ENCODE peak calls at places on chromosome 10, in four cellular contexts. One of them, this sample, is unnamed.

GRCh38 chr10:131972474-131973071 is 9.2 kb downstream of the BNIP3 start:
- DNase-seq in AG04450: no peak
- DNase-seq in uterus: peak
- DNase-seq in body of pancreas: peak
- DNase-seq in this sample: peak

GRCh38 chr10:91614254-91614624 is 18.6 kb downstream of the PPP1R3C start:
- DNase-seq in body of pancreas: no peak
- DNase-seq in uterus: no peak
- DNase-seq in AG04450: peak
- DNase-seq in this sample: no peak

GRCh38 chr10:117535045-117535751 is 7.3 kb upstream of the EMX2 start:
- DNase-seq in body of pancreas: no peak
- DNase-seq in uterus: peak
- DNase-seq in AG04450: no peak
- DNase-seq in this sample: no peak

GRCh38 chr10:58477122-58477521 is 35.5 kb upstream of the BICC1 start:
- DNase-seq in body of pancreas: no peak
- DNase-seq in uterus: peak
- DNase-seq in AG04450: no peak
- DNase-seq in this sample: no peak

GRCh38 chr10:5645944-5646617 is 20.3 kb downstream of the ASB13 start:
- DNase-seq in body of pancreas: no peak
- DNase-seq in uterus: no peak
- DNase-seq in AG04450: no peak
- DNase-seq in this sample: no peak

GRCh38 chr10:2019803-2020202 is 282.5 kb upstream of the ADARB2 start:
- DNase-seq in body of pancreas: no peak
- DNase-seq in uterus: no peak
- DNase-seq in AG04450: no peak
- DNase-seq in this sample: no peak

GRCh38 chr10:60207894-60208293 is 181.8 kb downstream of the ANK3 start:
- DNase-seq in AG04450: no peak
- DNase-seq in body of pancreas: no peak
- DNase-seq in uterus: no peak
- DNase-seq in this sample: no peak

GRCh38 chr10:11813855-11814557 is 9.2 kb upstream of the PROSER2 start:
- DNase-seq in uterus: no peak
- DNase-seq in AG04450: no peak
- DNase-seq in body of pancreas: no peak
- DNase-seq in this sample: no peak

GRCh38 chr10:133127291-133128125 is 32.5 kb upstream of the KNDC1 start:
- DNase-seq in body of pancreas: no peak
- DNase-seq in AG04450: no peak
- DNase-seq in uterus: no peak
- DNase-seq in this sample: peak

GRCh38 chr10:113320980-113321379 is 231.9 kb upstream of the HABP2 start:
- DNase-seq in body of pancreas: no peak
- DNase-seq in uterus: no peak
- DNase-seq in AG04450: no peak
- DNase-seq in this sample: no peak

GRCh38 chr10:43060291-43060690 is 16.6 kb upstream of the RET start:
- DNase-seq in AG04450: no peak
- DNase-seq in uterus: no peak
- DNase-seq in body of pancreas: no peak
- DNase-seq in this sample: no peak

GRCh38 chr10:30803901-30804322 is 174.4 kb upstream of the LYZL2 start:
- DNase-seq in uterus: peak
- DNase-seq in AG04450: peak
- DNase-seq in body of pancreas: peak
- DNase-seq in this sample: no peak
- H3K27ac ChIP-seq in uterus: peak
- H3K27ac ChIP-seq in AG04450: peak
- H3K27ac ChIP-seq in body of pancreas: no peak
- H3K27ac ChIP-seq in this sample: no peak

GRCh38 chr10:63286754-63287264 is 153.7 kb downstream of the NRBF2 start:
- DNase-seq in body of pancreas: no peak
- DNase-seq in AG04450: no peak
- DNase-seq in uterus: no peak
- DNase-seq in this sample: no peak
- H3K27ac ChIP-seq in body of pancreas: no peak
- H3K27ac ChIP-seq in AG04450: no peak
- H3K27ac ChIP-seq in uterus: no peak
- H3K27ac ChIP-seq in this sample: no peak

GRCh38 chr10:964988-965417 is 23.2 kb upstream of the GTPBP4 start:
- DNase-seq in body of pancreas: no peak
- DNase-seq in uterus: no peak
- DNase-seq in AG04450: no peak
- DNase-seq in this sample: no peak
- H3K27ac ChIP-seq in body of pancreas: no peak
- H3K27ac ChIP-seq in uterus: no peak
- H3K27ac ChIP-seq in AG04450: no peak
- H3K27ac ChIP-seq in this sample: no peak

DNA sequence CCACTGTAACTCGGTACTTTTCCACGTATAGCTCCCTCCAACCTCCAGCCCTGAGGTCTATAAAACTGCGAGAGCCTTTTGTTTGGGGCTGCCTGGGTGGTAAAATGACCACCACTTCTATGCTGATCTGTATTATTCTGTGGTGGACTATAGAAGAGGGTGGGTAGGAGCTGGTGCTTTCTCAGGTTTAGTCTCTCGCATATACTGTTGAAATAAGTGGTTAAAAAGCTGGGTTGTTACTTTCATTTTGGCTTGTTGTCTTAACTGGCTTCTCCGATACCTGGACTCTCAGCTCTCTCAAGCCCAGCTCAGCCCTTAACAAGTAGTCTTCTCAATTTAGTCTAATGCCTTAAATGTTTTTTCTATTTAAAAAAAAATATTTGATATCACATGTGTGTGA is 70.3 kb downstream of the KIF20B start:
- DNase-seq in AG04450: no peak
- DNase-seq in uterus: no peak
- DNase-seq in body of pancreas: no peak
- DNase-seq in this sample: no peak
- H3K27ac ChIP-seq in AG04450: no peak
- H3K27ac ChIP-seq in uterus: no peak
- H3K27ac ChIP-seq in body of pancreas: no peak
- H3K27ac ChIP-seq in this sample: no peak

GRCh38 chr10:122461367-122461728 is at the start of gene HTRA1:
- DNase-seq in body of pancreas: peak
- DNase-seq in uterus: peak
- DNase-seq in AG04450: no peak
- DNase-seq in this sample: no peak
- H3K27ac ChIP-seq in body of pancreas: peak
- H3K27ac ChIP-seq in uterus: peak
- H3K27ac ChIP-seq in AG04450: peak
- H3K27ac ChIP-seq in this sample: no peak

DNA sequence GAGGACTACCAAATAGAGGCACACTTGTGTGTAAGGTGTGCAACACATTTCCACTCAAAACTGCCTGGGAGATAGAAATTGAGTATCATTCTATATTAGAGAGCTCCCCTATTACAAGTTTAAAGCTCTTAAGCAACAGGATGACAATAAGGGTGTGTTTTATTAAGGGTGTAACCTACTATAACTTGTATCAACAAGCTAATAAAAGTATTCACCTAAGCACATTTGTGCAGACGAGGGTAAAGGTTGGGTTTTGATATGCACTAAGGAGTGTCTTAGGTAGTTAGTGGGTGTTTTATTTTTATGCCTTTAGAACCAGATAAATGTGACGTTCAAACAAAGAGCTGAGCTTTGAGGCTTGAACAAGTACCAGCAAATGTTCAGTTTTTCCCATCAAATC is 2.8 kb upstream of the FAM53B start:
- DNase-seq in body of pancreas: no peak
- DNase-seq in uterus: no peak
- DNase-seq in AG04450: no peak
- DNase-seq in this sample: no peak
- H3K27ac ChIP-seq in body of pancreas: no peak
- H3K27ac ChIP-seq in uterus: no peak
- H3K27ac ChIP-seq in AG04450: no peak
- H3K27ac ChIP-seq in this sample: no peak

DNA sequence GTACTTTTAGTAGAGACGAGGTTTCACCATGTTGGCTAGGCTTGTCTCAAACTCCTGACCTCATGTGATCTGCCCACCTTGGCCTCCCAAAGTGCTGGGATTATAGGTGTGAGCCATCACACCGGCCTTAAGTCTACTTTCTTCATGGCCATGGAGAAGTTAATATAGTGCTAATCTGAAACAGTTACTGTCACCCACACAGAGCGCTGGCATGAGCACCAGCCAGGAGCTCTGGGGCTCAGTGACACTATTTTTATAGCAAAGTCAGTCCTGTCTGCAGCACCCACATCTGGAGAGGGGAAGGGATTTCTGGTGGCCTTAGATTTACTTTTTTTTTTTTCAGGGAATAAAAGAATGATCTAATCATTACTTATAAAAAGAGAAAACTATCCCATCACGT is 21.3 kb downstream of the DNAJC12 start:
- DNase-seq in body of pancreas: no peak
- DNase-seq in AG04450: no peak
- DNase-seq in uterus: no peak
- DNase-seq in this sample: no peak
- H3K27ac ChIP-seq in body of pancreas: peak
- H3K27ac ChIP-seq in AG04450: no peak
- H3K27ac ChIP-seq in uterus: no peak
- H3K27ac ChIP-seq in this sample: no peak

This sample was measured in CD4-positive, alpha-beta T cell.